ENCODE peak calls at places on chromosome 7, in seven cellular contexts. Q is activated CD8-positive, alpha-beta memory T cell treated with anti-CD3 and anti-CD28 coated beads for 48 hours; S is NCI-H1417; K is WERI-Rb-1; L is SK-N-SH; U is NCI-H446; M is SHP77. G is an unnamed sample.

GRCh38 chr7:28358423-28358868 is 53.9 kb upstream of the CREB5 start:
- DNase-seq in Q (no peak), S (no peak), K (no peak), L (no peak), U (no peak), M (no peak), G (no peak)

GRCh38 chr7:41252957-41253356 is 449.9 kb downstream of the INHBA start:
- DNase-seq in Q (no peak), S (no peak), K (no peak), L (no peak), U (no peak), M (no peak), G (no peak)

GRCh38 chr7:11748884-11749283 is 83.1 kb downstream of the THSD7A start:
- DNase-seq in Q (no peak), S (no peak), K (peak), L (no peak), U (no peak), M (no peak), G (peak)

GRCh38 chr7:39851466-39852045 is 98.5 kb upstream of the CDK13 start:
- DNase-seq in Q (no peak), S (no peak), K (no peak), L (no peak), U (no peak), M (no peak), G (no peak)

GRCh38 chr7:17696422-17696821 is 243.9 kb downstream of the SNX13 start:
- DNase-seq in Q (no peak), S (no peak), K (no peak), L (no peak), U (no peak), M (peak), G (peak)

GRCh38 chr7:155950898-155951553 is 138.8 kb upstream of the SHH start:
- DNase-seq in Q (no peak), S (no peak), K (no peak), L (no peak), U (no peak), M (no peak), G (no peak)

GRCh38 chr7:140909476-140910161 is 15.1 kb downstream of the BRAF start:
- DNase-seq in Q (no peak), S (no peak), K (no peak), L (no peak), U (no peak), M (no peak), G (no peak)

GRCh38 chr7:151940048-151940845 is 16.0 kb upstream of the GALNTL5 start:
- DNase-seq in Q (no peak), S (no peak), K (no peak), L (peak), U (no peak), M (no peak), G (peak)

GRCh38 chr7:30979027-30979426 is 15.3 kb downstream of the GHRHR start:
- DNase-seq in Q (no peak), S (no peak), K (no peak), L (no peak), U (no peak), M (no peak), G (no peak)